ENCODE peak calls at places on chromosomes 12 and 14, in six cellular contexts. N is GM12878, D is transverse colon, Y is ovary, L is stomach, H is tibial nerve. T is an unnamed sample.

GRCh38 chr14:32217301-32217700 is 14.2 kb upstream of the RNU6-8 start:
- DNase-seq in H (no peak), N (no peak), D (no peak), L (no peak), Y (no peak), T (no peak)

GRCh38 chr14:61466905-61467280 is 145.5 kb downstream of the PRKCH start:
- DNase-seq in D (no peak), N (no peak), H (no peak), Y (no peak), L (no peak), T (no peak)

GRCh38 chr14:100547633-100548294 is 39.5 kb downstream of the BEGAIN start:
- DNase-seq in D (peak), L (peak), N (no peak), Y (no peak), H (no peak), T (no peak)

GRCh38 chr12:52145941-52146821 is 45.6 kb downstream of the KRT80 start:
- DNase-seq in Y (no peak), N (no peak), H (no peak), L (no peak), D (peak), T (no peak)

GRCh38 chr12:6030081-6030480 is 85.0 kb upstream of the ANO2 start:
- DNase-seq in N (no peak), H (no peak), D (no peak), Y (no peak), L (no peak), T (no peak)

GRCh38 chr14:69636051-69636639 is 24.7 kb downstream of the SUSD6 start:
- DNase-seq in H (no peak), D (no peak), Y (no peak), L (no peak), N (no peak), T (no peak)

GRCh38 chr14:30035361-30035760 is 107.7 kb upstream of the PRKD1 start:
- DNase-seq in D (no peak), Y (no peak), H (no peak), N (no peak), L (no peak), T (no peak)

GRCh38 chr14:92654206-92654901 is 94.1 kb downstream of the LGMN start:
- DNase-seq in N (no peak), D (no peak), H (no peak), Y (no peak), L (no peak), T (no peak)

GRCh38 chr14:102746568-102747438 is 30.4 kb upstream of the TRAF3 start:
- DNase-seq in Y (no peak), H (no peak), D (no peak), N (no peak), L (no peak), T (no peak)

GRCh38 chr14:34036319-34036761 is 85.5 kb upstream of the EGLN3 start:
- DNase-seq in L (no peak), D (no peak), N (no peak), Y (no peak), H (no peak), T (no peak)

GRCh38 chr12:4591180-4591687 is 29.2 kb downstream of the DYRK4 start:
- DNase-seq in Y (no peak), L (no peak), D (peak), N (no peak), H (no peak), T (no peak)

GRCh38 chr12:34398366-34398705 is 376.0 kb downstream of the ALG10 start:
- DNase-seq in N (no peak), L (peak), H (peak), D (peak), Y (no peak), T (no peak)

GRCh38 chr14:31206536-31207286 is 882 bp downstream of the HECTD1 start:
- DNase-seq in D (peak), L (peak), H (no peak), Y (peak), N (no peak), T (no peak)

GRCh38 chr14:31207287-31207745 is 277 bp downstream of the HECTD1 start:
- DNase-seq in Y (no peak), H (peak), D (no peak), L (no peak), N (no peak), T (no peak)

GRCh38 chr14:31204593-31205534 is 2.7 kb downstream of the HECTD1 start:
- DNase-seq in H (no peak), Y (no peak), D (no peak), N (no peak), L (no peak), T (no peak)

GRCh38 chr14:31207746-31208545 is at the start of gene HECTD1:
- DNase-seq in Y (peak), L (peak), H (peak), N (peak), D (peak), T (peak)

GRCh38 chr14:31205681-31206535 is 1.7 kb downstream of the HECTD1 start:
- DNase-seq in Y (no peak), D (no peak), L (no peak), H (no peak), N (no peak), T (no peak)
- TF ChIP-seq POLR2A in Y (no peak), D (no peak), L (no peak), H (no peak), N (no peak), T (no peak)

GRCh38 chr14:65558363-65558762 is 145.8 kb downstream of the FUT8 start:
- DNase-seq in L (no peak), Y (no peak), D (no peak), N (no peak), H (no peak), T (no peak)

GRCh38 chr14:65555358-65555757 is 142.8 kb downstream of the FUT8 start:
- DNase-seq in L (no peak), H (no peak), N (no peak), D (no peak), Y (no peak), T (no peak)

GRCh38 chr14:65565948-65566347 is 153.4 kb downstream of the FUT8 start:
- DNase-seq in L (no peak), D (no peak), H (no peak), Y (no peak), N (peak), T (no peak)

GRCh38 chr14:65564370-65564769 is 151.8 kb downstream of the FUT8 start:
- DNase-seq in H (no peak), N (no peak), D (no peak), L (no peak), Y (no peak), T (no peak)

DNA sequence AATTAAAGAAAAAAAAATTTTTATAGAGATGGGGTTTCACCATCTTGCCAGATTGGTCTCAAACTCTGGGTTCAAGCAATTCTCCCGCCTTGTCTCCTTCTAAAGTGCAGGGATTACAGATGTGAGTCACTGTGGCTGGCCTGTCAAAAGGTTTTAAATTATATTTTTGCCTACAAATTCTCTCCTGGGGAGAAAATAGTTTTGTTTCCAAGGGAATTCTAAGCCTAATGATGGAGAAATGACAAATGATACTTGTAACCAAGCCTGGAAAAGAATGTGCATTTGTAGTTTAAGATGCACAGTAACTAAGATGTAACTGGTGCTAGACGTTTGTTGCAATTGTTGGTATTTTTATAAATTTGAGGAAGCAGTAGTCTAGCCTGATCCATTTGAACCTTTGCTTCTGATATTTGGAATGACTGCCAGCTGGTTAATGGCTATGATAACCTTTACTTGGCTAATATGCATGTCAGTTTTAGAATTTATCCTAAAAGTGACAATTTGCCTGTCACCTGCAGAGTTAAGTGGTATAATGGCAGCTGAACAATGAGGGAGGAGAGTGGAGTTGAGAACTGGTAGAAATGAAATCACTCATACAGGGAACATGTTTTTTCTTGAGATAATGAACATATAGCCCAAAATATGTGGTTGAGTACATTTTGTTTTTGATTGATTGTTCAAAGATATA is 148.0 kb downstream of the FUT8 start:
- DNase-seq in H (no peak), D (no peak), L (no peak), N (no peak), Y (no peak), T (no peak)
- TF ChIP-seq EP300 in H (no peak), D (no peak), L (no peak), N (no peak), Y (no peak), T (no peak)

GRCh38 chr12:67305544-67305943 is 36.4 kb downstream of the CAND1 start:
- DNase-seq in N (no peak), H (no peak), L (no peak), D (no peak), Y (no peak), T (no peak)
- TF ChIP-seq POLR2A in N (no peak), H (no peak), L (no peak), D (no peak), Y (no peak), T (no peak)

GRCh38 chr12:41264281-41264680 is 76.2 kb downstream of the PDZRN4 start:
- DNase-seq in Y (no peak), H (no peak), N (no peak), D (no peak), L (no peak), T (no peak)

GRCh38 chr12:41274643-41275042 is 86.5 kb downstream of the PDZRN4 start:
- DNase-seq in L (no peak), N (no peak), D (no peak), Y (no peak), H (no peak), T (no peak)

GRCh38 chr12:41269056-41269455 is 80.9 kb downstream of the PDZRN4 start:
- DNase-seq in Y (no peak), N (no peak), L (no peak), H (no peak), D (no peak), T (no peak)
- TF ChIP-seq EP300 in Y (no peak), N (no peak), L (no peak), H (no peak), D (no peak), T (no peak)

GRCh38 chr12:131458931-131459575 is 251.8 kb upstream of the SFSWAP start:
- DNase-seq in N (no peak), L (peak), Y (no peak), D (no peak), H (no peak), T (no peak)

GRCh38 chr12:131463165-131463564 is 247.7 kb upstream of the SFSWAP start:
- DNase-seq in H (no peak), Y (no peak), L (no peak), D (no peak), N (no peak), T (no peak)

GRCh38 chr12:131459666-131460365 is 251.1 kb upstream of the SFSWAP start:
- DNase-seq in L (peak), N (no peak), H (no peak), Y (no peak), D (no peak), T (no peak)

GRCh38 chr12:131460516-131460915 is 250.4 kb upstream of the SFSWAP start:
- DNase-seq in D (no peak), L (peak), N (no peak), H (no peak), Y (no peak), T (no peak)

DNA sequence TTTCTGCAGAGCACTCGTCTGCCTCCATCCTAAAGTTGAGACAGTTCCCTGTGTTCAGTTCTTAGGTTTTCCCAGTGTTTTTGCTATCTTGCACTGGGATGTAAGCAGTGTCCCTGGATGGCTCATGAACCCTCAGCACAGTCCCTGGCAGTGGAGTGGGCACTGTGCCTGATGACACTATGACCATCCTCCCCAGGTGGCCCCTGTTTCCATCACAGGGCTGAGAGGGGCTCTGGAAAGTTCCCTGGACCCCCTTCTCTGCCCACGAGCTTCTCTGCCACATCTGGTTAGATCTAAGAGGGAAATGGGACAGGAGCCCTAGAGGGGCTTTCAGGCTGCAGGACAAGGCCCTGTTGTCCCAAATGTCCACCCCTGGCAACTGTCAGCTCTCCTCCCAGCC is 249.8 kb upstream of the SFSWAP start:
- DNase-seq in L (peak), D (no peak), Y (no peak), N (no peak), H (no peak), T (no peak)
- TF ChIP-seq POLR2A in L (no peak), D (no peak), Y (no peak), N (no peak), H (no peak), T (no peak)

DNA sequence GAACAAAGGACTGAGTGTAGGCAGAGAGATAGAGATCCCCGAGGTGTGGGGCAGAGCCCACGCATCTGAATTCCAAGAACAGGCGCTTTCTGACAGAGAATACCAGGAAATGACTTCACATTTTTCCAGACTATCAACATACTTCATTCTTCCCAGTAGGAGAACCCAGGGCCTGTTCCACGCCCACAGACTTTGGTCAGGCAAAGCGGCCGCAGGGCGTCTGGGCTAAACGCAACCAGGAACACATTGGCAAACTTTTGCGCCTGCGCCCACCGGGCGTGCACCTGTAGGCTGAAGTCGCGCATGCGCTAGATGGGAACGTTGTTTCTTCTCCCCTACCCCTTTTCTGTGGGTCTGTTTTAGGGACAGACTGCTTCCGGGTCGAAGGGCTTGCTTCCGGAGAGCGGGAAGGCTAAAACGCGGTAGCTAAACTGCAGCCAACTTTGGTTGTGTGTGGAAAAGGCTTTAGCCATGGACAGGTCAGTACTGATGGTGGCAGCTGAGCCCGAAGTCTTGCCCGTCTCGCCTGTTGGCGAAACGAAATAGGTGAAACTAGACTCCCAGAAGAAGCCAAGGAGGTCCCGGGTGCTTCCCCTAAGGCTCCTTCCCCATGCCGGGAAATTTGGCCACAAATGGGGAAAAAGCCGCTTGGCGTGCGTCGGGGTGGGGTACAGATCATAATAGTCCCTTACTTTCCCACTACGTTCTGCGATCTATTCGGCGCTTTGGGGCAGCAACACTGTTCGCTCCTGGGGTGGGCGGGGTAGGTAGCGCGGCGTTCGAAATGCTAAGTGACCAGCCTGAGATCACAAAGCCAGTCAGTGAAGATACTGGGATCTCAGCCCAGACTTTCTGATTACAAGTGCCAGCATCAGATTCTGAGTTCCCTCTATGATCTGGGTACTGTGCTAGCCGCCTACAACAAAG is at the start of gene NUP107:
- DNase-seq in N (peak), L (peak), H (peak), D (peak), Y (peak), T (peak)
- TF ChIP-seq EP300 in N (no peak), L (peak), H (peak), D (peak), Y (peak), T (no peak)

GRCh38 chr12:15627995-15628945 is 160.9 kb downstream of the EPS8 start:
- DNase-seq in Y (no peak), H (no peak), N (no peak), L (no peak), D (no peak), T (no peak)
- TF ChIP-seq POLR2A in Y (no peak), H (no peak), N (no peak), L (no peak), D (no peak), T (no peak)

DNA sequence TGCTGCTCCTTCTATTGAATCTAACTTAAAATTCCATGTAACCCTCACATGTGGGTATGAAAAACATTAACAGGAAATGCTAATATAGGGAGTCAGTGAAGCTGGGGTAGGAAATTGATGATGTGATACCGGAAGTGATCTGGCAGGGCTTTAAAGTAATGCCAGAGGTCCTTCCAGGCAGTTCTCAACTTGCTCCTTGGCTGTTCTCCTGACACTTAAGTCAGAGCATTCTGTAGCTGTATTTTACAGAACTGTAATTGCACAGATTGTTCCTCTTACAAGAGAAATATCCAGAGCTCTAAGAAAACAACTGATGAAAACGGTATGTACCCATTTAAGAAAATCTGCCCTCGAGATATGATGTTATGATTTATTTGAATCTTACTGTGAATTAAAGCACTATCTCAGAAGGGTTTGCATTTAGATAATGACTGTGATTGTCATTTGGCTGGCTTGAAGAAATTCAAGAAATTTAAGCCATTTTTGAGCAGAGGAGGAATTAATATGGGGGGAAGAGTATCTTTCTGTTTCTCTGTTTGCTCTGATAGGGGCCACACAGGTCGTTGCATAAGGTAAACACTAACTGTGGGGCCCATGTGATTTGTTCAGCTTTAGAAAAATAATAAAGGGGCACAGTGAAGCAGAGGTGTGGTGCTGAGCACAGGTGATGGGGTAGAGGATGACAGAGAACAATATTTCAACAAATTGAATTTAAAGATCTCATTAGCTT is 88.4 kb downstream of the BBS10 start:
- DNase-seq in L (no peak), H (no peak), N (no peak), Y (no peak), D (no peak), T (no peak)
- TF ChIP-seq EP300 in L (no peak), H (peak), N (no peak), Y (no peak), D (no peak), T (peak)

GRCh38 chr14:105199093-105199492 is 18.0 kb upstream of the NUDT14 start:
- DNase-seq in Y (no peak), H (no peak), N (no peak), D (no peak), L (no peak), T (no peak)
- TF ChIP-seq POLR2A in Y (no peak), H (no peak), N (no peak), D (no peak), L (no peak), T (no peak)